ENCODE peak calls at places on chromosomes 7 and 10, in nine cellular contexts. O, N, V, Q, E, W, J, H and I are unnamed samples.

GRCh38 chr7:15041226-15041625 is 138.7 kb upstream of the DGKB start:
- DNase-seq in N (no peak), W (peak), E (no peak), O (no peak), H (no peak), J (no peak), V (no peak), Q (no peak), I (no peak)

GRCh38 chr7:120742370-120742769 is 115.6 kb downstream of the TSPAN12 start:
- DNase-seq in O (no peak), W (no peak), Q (no peak), N (no peak), J (no peak), V (no peak), H (no peak), E (no peak), I (no peak)

GRCh38 chr10:71963756-71964668 is at the start of gene CHST3:
- DNase-seq in W (peak), N (peak), H (peak), O (peak), J (no peak), Q (peak), V (peak), E (peak), I (peak)

GRCh38 chr10:25724241-25724640 is 209.8 kb upstream of the MYO3A start:
- DNase-seq in W (no peak), N (no peak), J (no peak), O (no peak), Q (no peak), V (no peak), H (no peak), E (no peak), I (no peak)

GRCh38 chr7:7306231-7306630 is 123.9 kb downstream of the C1GALT1 start:
- DNase-seq in W (no peak), Q (no peak), O (no peak), H (no peak), V (no peak), E (no peak), J (no peak), N (no peak), I (no peak)

GRCh38 chr10:133318494-133319127 is 9.9 kb downstream of the ZNF511 start:
- DNase-seq in N (no peak), J (no peak), W (peak), Q (peak), H (peak), V (peak), E (peak), O (peak), I (peak)

GRCh38 chr7:55588976-55589604 is 16.8 kb upstream of the VOPP1 start:
- DNase-seq in N (no peak), Q (no peak), O (no peak), W (no peak), J (no peak), H (no peak), E (no peak), V (no peak), I (peak)

GRCh38 chr10:8229153-8229552 is 174.7 kb downstream of the GATA3 start:
- DNase-seq in V (no peak), W (no peak), E (no peak), H (no peak), J (no peak), N (no peak), Q (no peak), O (no peak), I (no peak)

GRCh38 chr7:159158125-159158887 is 13.6 kb upstream of the VIPR2 start:
- DNase-seq in W (no peak), O (no peak), Q (no peak), V (no peak), J (no peak), H (no peak), E (no peak), N (no peak), I (no peak)

GRCh38 chr7:129828989-129829676 is 123.6 kb downstream of the UBE2H start:
- DNase-seq in N (no peak), W (no peak), Q (peak), O (no peak), J (no peak), V (no peak), E (no peak), H (peak), I (no peak)

GRCh38 chr7:22576941-22577927 is 77.2 kb upstream of the STEAP1B start:
- DNase-seq in Q (peak), V (no peak), N (peak), J (no peak), O (no peak), W (peak), H (peak), E (no peak), I (no peak)

GRCh38 chr10:74963549-74963948 is 137.1 kb downstream of the KAT6B start:
- DNase-seq in V (peak), H (no peak), N (no peak), W (peak), E (no peak), J (no peak), Q (no peak), O (no peak), I (peak)

GRCh38 chr10:71590786-71591350 is 128.7 kb downstream of the C10orf105 start:
- DNase-seq in J (no peak), N (no peak), O (no peak), Q (no peak), H (no peak), W (no peak), V (no peak), E (no peak), I (no peak)

GRCh38 chr10:28698075-28698474 is 20.8 kb downstream of the BAMBI start:
- DNase-seq in V (no peak), O (no peak), Q (no peak), N (no peak), H (no peak), J (no peak), E (no peak), W (no peak), I (no peak)

GRCh38 chr7:66265566-66265965 is 60.4 kb downstream of the TPST1 start:
- DNase-seq in E (no peak), N (peak), Q (no peak), H (peak), O (no peak), W (peak), J (no peak), V (no peak), I (no peak)

GRCh38 chr10:4249841-4250496 is 465.0 kb upstream of the KLF6 start:
- DNase-seq in J (no peak), V (no peak), E (no peak), N (no peak), W (no peak), H (no peak), Q (no peak), O (no peak), I (no peak)

GRCh38 chr10:30718877-30719268 is 89.3 kb upstream of the LYZL2 start:
- DNase-seq in E (no peak), N (no peak), Q (no peak), O (no peak), H (no peak), J (no peak), V (no peak), W (no peak), I (no peak)

GRCh38 chr7:77519672-77520071 is 17.4 kb upstream of the PTPN12 start:
- DNase-seq in E (no peak), Q (no peak), O (no peak), W (no peak), H (no peak), N (no peak), V (no peak), J (no peak), I (no peak)

GRCh38 chr10:29784175-29784773 is 149.5 kb upstream of the SVIL start:
- DNase-seq in O (no peak), N (peak), Q (peak), V (no peak), E (peak), W (peak), H (peak), J (no peak), I (no peak)

GRCh38 chr7:24971333-24972165 is 8.4 kb downstream of the OSBPL3 start:
- DNase-seq in E (no peak), W (peak), Q (no peak), V (no peak), H (peak), O (no peak), J (no peak), N (peak), I (no peak)

GRCh38 chr7:19530261-19530660 is 178.6 kb downstream of the POLR1F start:
- DNase-seq in E (no peak), H (no peak), W (no peak), V (no peak), J (no peak), N (no peak), Q (no peak), O (no peak), I (no peak)

GRCh38 chr7:27750336-27750735 is 10.4 kb downstream of the TAX1BP1 start:
- DNase-seq in N (peak), W (no peak), Q (no peak), E (no peak), J (no peak), H (no peak), O (no peak), V (no peak), I (no peak)

GRCh38 chr7:4959356-4959755 is 369 bp upstream of the MMD2 start:
- DNase-seq in E (no peak), N (no peak), Q (no peak), J (no peak), O (no peak), H (no peak), V (no peak), W (no peak), I (no peak)

GRCh38 chr7:43248961-43249807 is 136.7 kb downstream of the HECW1 start:
- DNase-seq in E (no peak), J (no peak), H (peak), N (peak), Q (peak), V (no peak), W (peak), O (no peak), I (no peak)

GRCh38 chr7:148696787-148697186 is 1.9 kb upstream of the CUL1 start:
- DNase-seq in Q (no peak), J (no peak), O (no peak), V (no peak), E (no peak), N (no peak), H (no peak), W (no peak), I (no peak)

GRCh38 chr7:2104716-2105115 is 128.0 kb downstream of the MAD1L1 start:
- DNase-seq in W (peak), O (peak), H (peak), N (no peak), J (no peak), E (no peak), V (no peak), Q (no peak), I (no peak)

GRCh38 chr7:95620631-95621030 is 24.3 kb upstream of the PDK4 start:
- DNase-seq in O (no peak), H (no peak), E (no peak), W (no peak), N (no peak), J (no peak), V (no peak), Q (no peak), I (no peak)

GRCh38 chr10:124740374-124741280 is 3.6 kb downstream of the FAM53B start:
- DNase-seq in V (peak), N (peak), H (peak), J (peak), O (no peak), W (no peak), Q (peak), E (no peak), I (peak)

GRCh38 chr7:99143853-99144672 is at the start of gene SMURF1:
- DNase-seq in O (peak), V (peak), H (peak), W (peak), N (peak), Q (peak), E (peak), J (peak), I (peak)

GRCh38 chr10:98170249-98171117 is 36.0 kb downstream of the R3HCC1L start:
- DNase-seq in Q (peak), E (peak), W (peak), J (no peak), V (peak), H (peak), O (peak), N (peak), I (peak)

DNA sequence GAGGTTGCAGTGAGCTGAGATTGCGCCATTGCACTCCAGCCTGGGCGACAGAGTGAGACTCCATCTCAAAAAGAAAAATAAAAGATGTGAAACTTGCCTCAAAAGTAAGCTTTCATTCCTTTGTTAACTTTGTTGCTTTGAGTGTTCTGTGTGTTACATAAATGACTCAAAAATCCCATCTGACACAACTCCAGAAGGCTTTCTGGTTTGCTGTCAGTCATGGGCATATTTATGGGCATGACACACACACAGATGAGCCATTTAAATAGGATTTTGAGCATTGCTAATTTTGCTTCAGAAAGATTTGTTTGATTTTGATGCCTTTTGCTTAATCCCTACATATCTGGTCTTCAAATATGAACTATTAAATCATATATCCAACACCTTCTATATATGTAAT is 82.6 kb downstream of the CACNB2 start:
- DNase-seq in V (no peak), H (no peak), O (no peak), J (no peak), N (no peak), Q (no peak), E (no peak), W (no peak), I (no peak)
- TF ChIP-seq CTCF in V (no peak), H (no peak), O (no peak), J (no peak), N (no peak), Q (no peak), E (no peak), W (no peak), I (no peak)

GRCh38 chr7:91852263-91852741 is 28.2 kb downstream of the MTERF1 start:
- DNase-seq in E (no peak), H (peak), N (peak), V (peak), Q (no peak), J (no peak), W (no peak), O (no peak), I (peak)
- TF ChIP-seq CTCF in E (no peak), H (peak), N (peak), V (peak), Q (no peak), J (peak), W (peak), O (no peak), I (no peak)

DNA sequence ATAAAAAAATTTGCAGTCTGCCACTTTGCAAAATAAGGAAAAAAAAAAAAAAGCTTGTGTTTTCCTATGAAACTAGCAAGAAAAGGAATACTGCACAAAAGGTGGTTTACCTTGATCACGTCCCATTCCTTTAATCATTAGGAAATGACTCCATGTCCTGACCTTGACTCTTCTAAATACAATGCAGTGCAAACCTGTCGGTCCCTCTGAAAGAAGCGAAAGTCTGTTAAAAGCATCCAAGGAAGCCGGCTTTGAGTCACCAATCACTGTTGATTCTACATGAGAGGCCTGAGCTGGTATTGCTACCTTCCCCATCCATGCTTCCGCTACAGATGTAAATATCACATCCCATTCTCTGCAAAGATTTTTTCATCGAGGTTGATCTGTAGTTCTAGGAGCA is 652.1 kb downstream of the SDK1 start:
- DNase-seq in H (no peak), Q (no peak), N (no peak), O (no peak), J (no peak), W (no peak), E (no peak), V (no peak), I (no peak)
- TF ChIP-seq CTCF in H (no peak), Q (no peak), N (no peak), O (no peak), J (no peak), W (no peak), E (no peak), V (no peak), I (no peak)

GRCh38 chr10:123154092-123154942 is at the start of gene BUB3:
- DNase-seq in N (peak), J (peak), H (peak), W (peak), E (peak), Q (peak), V (peak), O (peak), I (peak)
- TF ChIP-seq CTCF in N (no peak), J (peak), H (peak), W (no peak), E (no peak), Q (peak), V (no peak), O (no peak), I (no peak)

DNA sequence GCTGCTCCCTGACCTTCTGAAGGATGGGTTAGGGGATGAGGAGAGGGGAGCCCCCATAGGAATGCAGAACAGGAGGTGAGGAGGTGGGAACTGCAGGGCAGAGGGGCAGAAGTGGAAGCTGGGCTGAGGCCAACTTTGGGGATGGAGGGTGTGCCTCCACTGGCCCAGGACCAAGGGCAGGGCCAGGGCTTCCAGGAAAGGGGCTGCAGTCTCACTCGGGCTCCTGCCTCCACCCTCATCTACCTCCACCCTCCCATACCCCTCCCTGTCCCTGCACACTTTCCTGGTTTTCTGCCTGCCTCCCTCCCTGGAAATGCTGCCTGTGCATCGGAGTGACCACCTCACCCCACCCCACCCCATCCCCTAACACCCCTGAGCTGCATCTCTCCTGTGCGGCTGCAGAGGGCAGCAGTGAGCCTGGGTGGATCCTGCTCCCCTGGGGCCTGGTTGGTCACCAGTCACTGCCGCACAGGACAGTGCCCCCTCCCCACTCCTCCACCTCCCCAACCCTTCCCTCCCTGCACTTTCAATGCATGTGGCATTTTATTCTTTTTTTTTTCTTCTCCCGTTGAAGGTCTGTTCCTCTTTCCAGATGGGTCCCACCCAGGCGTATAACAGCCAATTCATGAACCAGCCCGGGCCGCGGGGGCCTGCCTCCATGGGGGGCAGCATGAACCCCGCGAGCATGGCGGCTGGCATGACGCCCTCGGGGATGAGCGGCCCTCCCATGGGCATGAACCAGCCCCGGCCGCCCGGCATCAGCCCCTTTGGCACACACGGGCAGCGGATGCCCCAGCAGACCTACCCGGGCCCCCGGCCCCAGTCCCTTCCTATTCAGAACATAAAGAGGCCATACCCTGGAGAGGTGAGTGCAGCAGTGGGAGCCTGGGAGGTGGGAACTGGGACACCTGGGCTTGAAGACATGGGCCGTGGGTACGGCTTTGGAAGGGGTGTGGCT is 54.2 kb upstream of the PPIF start:
- DNase-seq in J (no peak), E (peak), V (peak), N (no peak), O (no peak), Q (no peak), W (no peak), H (no peak), I (peak)
- TF ChIP-seq CTCF in J (peak), E (peak), V (peak), N (peak), O (no peak), Q (peak), W (peak), H (peak), I (peak)

GRCh38 chr10:120938822-120939221 is 87.7 kb downstream of the WDR11 start:
- DNase-seq in Q (no peak), V (no peak), J (no peak), N (no peak), E (no peak), H (no peak), O (no peak), W (no peak), I (no peak)

GRCh38 chr10:120943542-120943941 is 92.4 kb downstream of the WDR11 start:
- DNase-seq in H (no peak), E (no peak), O (peak), Q (no peak), N (no peak), W (no peak), J (no peak), V (no peak), I (no peak)

GRCh38 chr10:120942806-120943413 is 91.7 kb downstream of the WDR11 start:
- DNase-seq in N (peak), V (peak), J (peak), Q (peak), E (peak), O (peak), H (peak), W (peak), I (peak)

GRCh38 chr10:120941468-120941867 is 90.3 kb downstream of the WDR11 start:
- DNase-seq in O (no peak), N (no peak), Q (no peak), E (no peak), V (no peak), H (no peak), J (no peak), W (no peak), I (no peak)

DNA sequence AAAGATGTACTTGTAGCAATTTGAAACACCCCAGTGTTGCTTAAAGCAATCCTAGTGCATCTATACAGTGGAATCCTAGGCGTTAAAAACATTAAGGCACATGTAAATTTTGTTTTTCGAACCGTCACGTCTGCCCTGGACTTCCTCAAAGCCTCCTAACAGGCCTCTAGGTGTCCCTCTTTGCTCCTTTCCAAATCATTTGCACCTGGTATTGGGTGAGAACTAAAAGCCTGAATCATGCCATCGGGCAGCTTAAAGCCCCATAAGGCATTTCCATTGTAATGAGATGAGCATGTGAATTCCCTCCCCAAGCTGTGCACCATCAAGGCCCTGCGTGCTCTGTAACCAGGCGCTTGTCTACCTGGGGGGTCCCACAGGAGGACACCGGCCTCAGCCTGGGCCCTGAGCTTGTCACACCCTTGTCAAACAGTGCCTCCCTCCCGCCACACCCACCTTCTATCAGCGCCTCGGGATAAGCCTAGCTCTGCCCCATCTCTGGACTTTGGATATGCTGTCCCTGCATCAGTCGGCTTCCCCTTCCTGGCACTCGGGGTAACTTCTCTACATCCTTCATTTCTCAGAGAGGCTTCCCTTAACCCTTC is 89.2 kb downstream of the WDR11 start:
- DNase-seq in N (no peak), Q (no peak), J (no peak), H (no peak), O (no peak), V (no peak), E (no peak), W (no peak), I (no peak)
- TF ChIP-seq CTCF in N (no peak), Q (no peak), J (no peak), H (no peak), O (no peak), V (no peak), E (no peak), W (no peak), I (no peak)

GRCh38 chr10:73398024-73398423 is 15.8 kb downstream of the ANXA7 start:
- DNase-seq in Q (no peak), O (no peak), W (no peak), E (no peak), N (no peak), J (no peak), H (no peak), V (no peak), I (no peak)
- TF ChIP-seq CTCF in Q (no peak), O (no peak), W (peak), E (peak), N (peak), J (peak), H (peak), V (peak), I (no peak)